ENCODE peak calls at places on chromosome 7, in six cellular contexts. W is OCI-LY7, Q is suprapubic skin, T is SK-N-SH, F is cardiac muscle cell, U is left ventricle myocardium inferior. Z is an unnamed sample.

GRCh38 chr7:54812747-54813146 is 53.7 kb upstream of the SEC61G start:
- DNase-seq in W (no peak), Q (no peak), U (no peak), F (no peak), T (no peak), Z (no peak)

GRCh38 chr7:74481458-74482324 is 28.0 kb downstream of the GTF2IRD1 start:
- DNase-seq in U (no peak), Q (no peak), W (no peak), F (peak; percentile 23), T (peak; percentile 61), Z (no peak)

GRCh38 chr7:66769833-66770512 is 29.4 kb downstream of the RABGEF1 start:
- DNase-seq in F (peak; percentile 66), T (no peak), W (peak; percentile 25), U (no peak), Q (no peak), Z (no peak)

GRCh38 chr7:108529341-108529740 is 3.4 kb upstream of the PNPLA8 start:
- DNase-seq in U (no peak), T (no peak), F (no peak), Q (no peak), W (no peak), Z (peak; percentile 65)

GRCh38 chr7:101420436-101420835 is 57.8 kb downstream of the COL26A1 start:
- DNase-seq in W (no peak), Q (no peak), F (no peak), T (peak; percentile 62), U (no peak), Z (peak; percentile 95)

GRCh38 chr7:151919595-151919994 is 36.7 kb upstream of the GALNTL5 start:
- DNase-seq in F (no peak), Q (no peak), T (no peak), W (no peak), U (no peak), Z (no peak)

GRCh38 chr7:95011156-95011928 is 103.9 kb downstream of the PPP1R9A start:
- DNase-seq in T (no peak), W (no peak), F (peak; percentile 51), U (no peak), Q (no peak), Z (no peak)

GRCh38 chr7:25303380-25304321 is 75.4 kb upstream of the NPVF start:
- DNase-seq in W (no peak), T (no peak), Q (no peak), F (peak; percentile 74), U (no peak), Z (peak; percentile 77)

GRCh38 chr7:158470336-158470735 is 117.3 kb downstream of the PTPRN2 start:
- DNase-seq in U (no peak), T (no peak), F (no peak), Q (no peak), W (no peak), Z (no peak)

GRCh38 chr7:158469396-158470051 is 118.1 kb downstream of the PTPRN2 start:
- DNase-seq in T (no peak), Q (no peak), W (no peak), F (no peak), U (no peak), Z (no peak)

GRCh38 chr7:158467562-158467961 is 120.1 kb downstream of the PTPRN2 start:
- DNase-seq in F (no peak), Q (no peak), U (no peak), W (no peak), T (no peak), Z (no peak)

GRCh38 chr7:158468225-158468624 is 119.4 kb downstream of the PTPRN2 start:
- DNase-seq in W (no peak), U (no peak), Q (no peak), T (no peak), F (no peak), Z (peak; percentile 73)

GRCh38 chr7:158468700-158469296 is 118.8 kb downstream of the PTPRN2 start:
- DNase-seq in T (no peak), W (no peak), U (no peak), Q (no peak), F (no peak), Z (no peak)
- H3K4me1 ChIP-seq in T (no peaks in the 10 kb centered on the region), W (no peaks in the 10 kb centered on the region), U (no peaks in the 10 kb centered on the region), Q (no peaks in the 10 kb centered on the region), F (no peaks in the 10 kb centered on the region), Z (no peaks in the 10 kb centered on the region)

GRCh38 chr7:41241641-41242040 is 461.2 kb downstream of the INHBA start:
- DNase-seq in F (no peak), T (no peak), Q (no peak), W (no peak), U (no peak), Z (peak; percentile 59)
- TF ChIP-seq CTCF in F (no peak), T (no peak), Q (no peak), W (no peak), U (no peak), Z (peak; percentile 48)

GRCh38 chr7:20777377-20778062 is 9.2 kb downstream of the SP8 start:
- DNase-seq in W (no peak), T (no peak), U (no peak), Q (no peak), F (no peak), Z (no peak)
- H3K4me1 ChIP-seq in W (no peaks in the 10 kb centered on the region), T (no peaks in the 10 kb centered on the region), U (peaks cover 12% of the 10 kb centered on the region), Q (peaks cover 13% of the 10 kb centered on the region), F (no peaks in the 10 kb centered on the region), Z (no peaks in the 10 kb centered on the region)

DNA sequence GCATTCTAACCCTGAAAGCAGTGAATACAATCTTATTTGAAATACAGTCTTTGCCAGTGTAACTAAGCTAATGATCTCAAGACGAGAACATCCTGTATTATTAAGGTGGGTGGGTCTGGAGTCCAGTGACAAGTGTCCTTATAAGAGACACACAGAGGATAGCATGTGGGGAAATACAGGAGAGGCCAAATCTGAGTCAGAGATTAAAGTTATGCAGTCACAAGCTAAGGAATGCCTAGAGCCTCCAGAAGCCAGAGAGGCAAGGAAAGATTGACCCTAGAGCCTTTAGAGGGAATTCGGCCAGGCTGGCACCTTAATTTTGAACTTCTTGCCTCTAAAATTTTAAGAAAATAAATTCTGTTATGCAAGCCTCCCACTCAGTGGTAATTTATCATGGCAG is 87.5 kb upstream of the HGF start:
- DNase-seq in Q (no peak), U (no peak), W (no peak), F (peak; percentile 33), T (no peak), Z (no peak)
- TF ChIP-seq CTCF in Q (no peak), U (no peak), W (no peak), F (no peak), T (no peak), Z (no peak)